ENCODE peak calls at places on chromosomes 13 and 19, in nine cellular contexts. T is sigmoid colon, L is breast epithelium, V is GM23338, Y is HCT116, U is stomach, X is suprapubic skin, P is transverse colon, H is HL-60. G is an unnamed sample.
A peak's percentile ranks its signal among the peaks of the same experiment; 100 is the strongest.

GRCh38 chr19:55641376-55642152 is 762 bp downstream of the ZNF580 start:
- DNase-seq in X (no peak), P (no peak), Y (no peak), L (no peak), T (peak; percentile 75), V (peak; percentile 67), H (no peak), U (no peak), G (no peak)

GRCh38 chr13:113667771-113668490 is 912 bp downstream of the GRK1 start:
- DNase-seq in L (peak; percentile 43), T (peak; percentile 60), V (no peak), H (no peak), X (peak; percentile 75), U (peak; percentile 23), P (peak; percentile 4), Y (no peak), G (no peak)

GRCh38 chr13:85638815-85639393 is 160.3 kb downstream of the SLITRK6 start:
- DNase-seq in T (no peak), H (no peak), P (no peak), V (no peak), L (no peak), U (no peak), X (no peak), Y (no peak), G (no peak)

GRCh38 chr19:14746891-14747290 is 31.5 kb downstream of the ADGRE2 start:
- DNase-seq in V (no peak), Y (no peak), L (no peak), H (no peak), X (no peak), T (no peak), U (no peak), P (no peak), G (no peak)

GRCh38 chr13:33639640-33640080 is 178.3 kb upstream of the RFC3 start:
- DNase-seq in U (no peak), P (no peak), L (no peak), T (no peak), Y (no peak), V (no peak), H (no peak), X (no peak), G (no peak)

GRCh38 chr13:66222127-66222526 is 1008.0 kb downstream of the PCDH9 start:
- DNase-seq in U (no peak), H (peak; percentile 59), P (no peak), X (no peak), L (no peak), T (no peak), V (no peak), Y (no peak), G (no peak)

GRCh38 chr19:15471639-15472101 is 7.3 kb upstream of the RASAL3 start:
- DNase-seq in P (no peak), U (no peak), H (no peak), V (peak; percentile 41), X (no peak), L (peak; percentile 47), Y (no peak), T (peak; percentile 36), G (no peak)

GRCh38 chr13:85261757-85262346 is 537.4 kb downstream of the SLITRK6 start:
- DNase-seq in P (no peak), V (peak; percentile 11), L (no peak), H (no peak), U (no peak), T (no peak), X (no peak), Y (no peak), G (no peak)

GRCh38 chr13:60397693-60398437 is 845 bp downstream of the TDRD3 start:
- DNase-seq in U (peak; percentile 63), P (peak; percentile 66), X (peak; percentile 82), L (peak; percentile 59), V (peak; percentile 75), H (no peak), T (peak; percentile 78), Y (no peak), G (no peak)

GRCh38 chr13:41864658-41865057 is 96.3 kb downstream of the VWA8 start:
- DNase-seq in Y (no peak), U (no peak), P (no peak), T (no peak), L (no peak), X (no peak), V (no peak), H (peak; percentile 65), G (no peak)

GRCh38 chr19:44752816-44753618 is 4.5 kb downstream of the BCL3 start:
- DNase-seq in T (peak; percentile 94), Y (no peak), V (peak; percentile 85), X (peak; percentile 95), P (peak; percentile 96), U (peak; percentile 95), L (peak; percentile 86), H (peak; percentile 98), G (no peak)

GRCh38 chr19:53903055-53903680 is 5.9 kb upstream of the CACNG7 start:
- DNase-seq in U (no peak), L (no peak), T (no peak), P (no peak), H (no peak), Y (no peak), V (peak; percentile 97), X (no peak), G (no peak)

GRCh38 chr13:114328034-114328433 is 13.7 kb downstream of the CHAMP1 start:
- DNase-seq in L (no peak), H (no peak), U (no peak), V (peak; percentile 54), Y (no peak), P (no peak), X (no peak), T (no peak), G (no peak)

GRCh38 chr13:50069255-50069654 is 54.0 kb downstream of the KCNRG start:
- DNase-seq in H (no peak), V (no peak), Y (no peak), L (no peak), U (no peak), T (no peak), X (no peak), P (no peak), G (no peak)
- H3K27ac ChIP-seq in H (no peak overlapping the region), V (no peak overlapping the region), Y (no peak overlapping the region), L (no peak overlapping the region), U (no peak overlapping the region), T (no peak overlapping the region), X (no peak overlapping the region), P (no peak overlapping the region), G (peak overlapping the region; percentile 9)

DNA sequence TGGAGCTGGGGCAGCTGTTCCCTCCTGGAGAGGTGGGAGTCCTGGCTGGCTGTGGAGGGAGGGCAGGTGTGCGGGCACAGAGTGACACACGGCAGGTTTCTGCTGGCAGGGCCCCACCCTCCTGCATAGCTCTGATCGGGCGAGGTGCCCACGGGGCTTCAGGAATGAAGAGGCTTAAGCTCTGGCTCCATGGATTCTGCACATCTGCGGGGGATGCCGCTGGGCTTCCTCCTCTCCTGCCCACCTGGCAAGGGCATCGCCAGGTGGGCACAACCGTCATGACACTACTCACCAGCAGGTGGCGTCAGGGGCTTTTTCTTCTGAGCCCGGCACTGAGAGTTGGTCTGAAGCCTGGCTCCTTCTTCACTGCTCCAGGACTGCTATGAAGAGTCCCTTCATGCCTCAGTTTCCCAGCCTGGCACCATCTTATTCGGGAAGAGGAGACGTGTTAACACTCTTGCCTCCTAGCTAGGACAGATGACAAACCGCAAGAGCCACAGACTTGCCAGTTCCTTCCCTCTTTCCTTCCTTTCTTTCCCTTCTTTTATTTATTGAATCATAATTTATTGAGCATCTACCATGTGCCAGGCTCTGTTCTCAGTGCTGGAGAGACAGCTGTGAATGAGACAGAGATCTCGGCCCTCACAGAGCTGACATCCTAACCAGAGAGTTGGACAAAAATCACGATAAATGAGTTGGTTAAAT is 15.2 kb upstream of the PAK4 start:
- DNase-seq in H (no peak), Y (peak; percentile 41), X (no peak), V (peak; percentile 75), L (peak; percentile 79), T (peak; percentile 74), P (peak; percentile 73), U (peak; percentile 81), G (no peak)
- TF ChIP-seq POLR2AphosphoS5 in H (no peak), Y (no peak), X (no peak), V (no peak), L (no peak), T (no peak), P (no peak), U (no peak), G (no peak)

GRCh38 chr19:29694166-29694565 is 20.9 kb downstream of the C19orf12 start:
- DNase-seq in L (no peak), X (no peak), T (no peak), U (no peak), P (no peak), H (no peak), V (no peak), Y (no peak), G (no peak)

GRCh38 chr19:29697523-29698261 is 17.4 kb downstream of the C19orf12 start:
- DNase-seq in L (no peak), H (no peak), T (no peak), V (no peak), U (no peak), Y (no peak), X (no peak), P (no peak), G (no peak)

GRCh38 chr19:29699861-29700260 is 15.2 kb downstream of the C19orf12 start:
- DNase-seq in H (no peak), L (no peak), P (no peak), V (no peak), U (no peak), X (no peak), Y (no peak), T (no peak), G (no peak)

GRCh38 chr19:29694669-29695627 is 20.1 kb downstream of the C19orf12 start:
- DNase-seq in X (peak; percentile 93), Y (no peak), H (peak; percentile 59), V (peak; percentile 85), T (peak; percentile 95), L (peak; percentile 78), U (peak; percentile 82), P (peak; percentile 85), G (no peak)

GRCh38 chr19:29696045-29696682 is 18.9 kb downstream of the C19orf12 start:
- DNase-seq in V (no peak), P (no peak), H (no peak), Y (no peak), U (no peak), L (no peak), X (no peak), T (no peak), G (no peak)
- H3K27ac ChIP-seq in V (no peak overlapping the region), P (no peak overlapping the region), H (no peak overlapping the region), Y (no peak overlapping the region), U (no peak overlapping the region), L (no peak overlapping the region), X (no peak overlapping the region), T (no peak overlapping the region), G (no peak overlapping the region)

DNA sequence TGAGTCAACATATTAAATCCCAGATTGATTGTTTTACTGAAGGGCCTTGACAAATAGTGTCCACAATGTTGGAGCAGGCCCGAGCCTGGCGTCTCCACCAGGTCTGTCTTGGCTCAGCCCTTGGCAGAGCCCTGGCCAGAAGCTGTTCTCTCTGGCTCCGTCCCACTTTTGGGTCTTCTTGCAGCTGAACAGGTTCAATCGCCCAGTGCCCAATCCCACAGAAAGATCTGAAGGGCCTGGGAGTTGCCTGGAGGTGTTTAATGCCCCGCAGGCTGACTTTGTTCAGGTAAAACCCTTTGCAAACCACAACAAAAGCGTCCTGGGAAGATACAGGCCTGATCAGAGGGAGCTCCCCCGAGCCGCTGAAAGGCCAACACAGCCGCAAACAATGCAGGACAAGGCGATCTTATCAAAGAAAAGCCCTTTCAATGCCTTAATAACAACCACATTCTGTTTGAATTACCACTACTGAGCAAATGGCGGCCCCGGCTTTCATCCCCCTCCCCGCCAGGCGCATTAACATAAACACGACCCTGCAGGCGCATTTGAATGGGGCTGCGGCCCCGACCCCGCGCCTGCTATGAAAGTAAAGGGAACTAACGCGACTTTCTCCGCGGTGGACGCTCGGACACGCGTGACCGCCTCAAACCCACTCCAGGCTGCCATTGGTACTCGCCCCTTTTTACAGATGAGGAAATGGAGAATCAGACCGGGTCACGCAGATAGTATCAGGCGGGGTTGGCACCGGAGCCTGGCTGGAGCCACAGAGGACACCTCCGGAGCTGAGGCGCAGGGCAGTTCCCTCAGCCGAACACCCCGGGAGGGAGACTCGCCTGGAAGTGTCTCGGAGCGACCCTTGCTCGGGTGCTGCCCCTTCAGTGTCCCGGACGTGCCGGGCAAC is 3.1 kb downstream of the CDX2 start:
- DNase-seq in P (peak; percentile 46), T (no peak), Y (no peak), U (peak; percentile 26), H (no peak), V (peak; percentile 93), X (no peak), L (no peak), G (no peak)
- TF ChIP-seq POLR2AphosphoS5 in P (peak; percentile 66), T (no peak), Y (no peak), U (no peak), H (no peak), V (peak; percentile 27), X (no peak), L (no peak), G (no peak)

G was measured in SK-N-MC.